ENCODE peak calls at places on chromosomes 11 and 22, in six cellular contexts. V is germinal center, O is HFF-Myc, Y is iPS-NIHi11, M is GM12892, U is stomach. F is an unnamed sample.

GRCh38 chr11:80638296-80638695 is 1197.5 kb upstream of the TENM4 start:
- DNase-seq in Y (no peak), M (no peak), O (no peak), U (no peak), V (no peak), F (no peak)

GRCh38 chr11:113684558-113684957 is 21.6 kb downstream of the TMPRSS5 start:
- DNase-seq in Y (no peak), U (no peak), O (no peak), V (no peak), M (no peak), F (no peak)

GRCh38 chr11:35418847-35419712 is at the start of gene SLC1A2:
- DNase-seq in V (no peak), Y (peak), O (no peak), M (no peak), U (no peak), F (no peak)

GRCh38 chr22:30752771-30753170 is 58.1 kb downstream of the OSBP2 start:
- DNase-seq in O (no peak), M (no peak), U (no peak), Y (peak), V (no peak), F (no peak)

GRCh38 chr11:64876835-64877341 is 1.5 kb downstream of the EHD1 start:
- DNase-seq in O (no peak), M (no peak), U (peak), Y (no peak), V (no peak), F (no peak)

GRCh38 chr22:18947905-18948304 is 11.8 kb upstream of the PRODH start:
- DNase-seq in O (no peak), V (no peak), U (no peak), M (no peak), Y (no peak), F (no peak)

GRCh38 chr11:115590254-115590653 is 86.0 kb upstream of the CADM1 start:
- DNase-seq in M (no peak), V (no peak), U (no peak), Y (peak), O (no peak), F (no peak)

GRCh38 chr11:28860898-28861297 is 752.7 kb downstream of the METTL15 start:
- DNase-seq in U (no peak), V (no peak), Y (no peak), O (peak), M (no peak), F (no peak)

GRCh38 chr11:120643254-120643653 is 131.7 kb downstream of the GRIK4 start:
- DNase-seq in Y (no peak), U (no peak), M (no peak), O (no peak), V (no peak), F (no peak)

GRCh38 chr11:15179167-15179566 is 64.4 kb downstream of the INSC start:
- DNase-seq in M (no peak), Y (no peak), U (no peak), O (peak), V (no peak), F (no peak)

GRCh38 chr11:75800728-75801361 is 14.2 kb upstream of the UVRAG start:
- DNase-seq in O (no peak), U (no peak), Y (no peak), V (no peak), M (no peak), F (no peak)

GRCh38 chr22:20258584-20259335 is 9.4 kb downstream of the RTN4R start:
- DNase-seq in O (no peak), U (no peak), V (peak), M (peak), Y (peak), F (no peak)

GRCh38 chr22:47192106-47192650 is 429.7 kb downstream of the TBC1D22A start:
- DNase-seq in Y (no peak), V (no peak), U (peak), O (no peak), M (peak), F (no peak)

GRCh38 chr11:133306019-133306418 is 226.3 kb downstream of the OPCML start:
- DNase-seq in V (no peak), Y (peak), M (no peak), O (no peak), U (no peak), F (no peak)

GRCh38 chr22:38781033-38781432 is 12.9 kb downstream of the DNAL4 start:
- DNase-seq in V (no peak), O (no peak), Y (no peak), M (no peak), U (no peak), F (no peak)

GRCh38 chr11:2534131-2534956 is 89.5 kb downstream of the KCNQ1 start:
- DNase-seq in V (no peak), M (no peak), Y (no peak), U (no peak), O (no peak), F (no peak)

GRCh38 chr11:26344647-26345046 is 12.7 kb downstream of the ANO3 start:
- DNase-seq in O (no peak), M (no peak), Y (no peak), U (no peak), V (no peak), F (no peak)

GRCh38 chr22:35649636-35650250 is 1.5 kb downstream of the APOL6 start:
- DNase-seq in M (no peak), O (no peak), Y (no peak), V (no peak), U (no peak), F (no peak)

GRCh38 chr22:30876925-30877553 is 91.5 kb downstream of the MORC2 start:
- DNase-seq in M (no peak), Y (peak), O (no peak), V (no peak), U (no peak), F (no peak)

GRCh38 chr22:44622147-44622427 is 79.9 kb upstream of the PRR5 start:
- DNase-seq in O (no peak), V (no peak), Y (no peak), M (no peak), U (no peak), F (no peak)

GRCh38 chr11:121206810-121207209 is 85.8 kb upstream of the SC5D start:
- DNase-seq in U (no peak), O (peak), Y (no peak), M (no peak), V (no peak), F (no peak)

GRCh38 chr11:120182790-120183491 is 27.9 kb upstream of the OAF start:
- DNase-seq in Y (peak), O (no peak), V (no peak), U (peak), M (no peak), F (no peak)

GRCh38 chr11:117691206-117691490 is 105.9 kb downstream of the DSCAML1 start:
- DNase-seq in M (no peak), U (no peak), O (no peak), V (no peak), Y (no peak), F (no peak)

GRCh38 chr11:45897556-45897955 is 9.5 kb downstream of the FREY1 start:
- DNase-seq in O (no peak), M (no peak), V (no peak), Y (no peak), U (no peak), F (no peak)

F was measured in GM19239.